ENCODE peak calls at places on chromosomes 12 and 14, in six cellular contexts. W, B, A, K, E and Q are unnamed samples. For H3K27me3, the result is how much of the 10 kb centered on the place peaks cover.

GRCh38 chr12:106954462-106955376 is 988 bp upstream of the TMEM263 start:
- DNase-seq in W (no peak), B (no peak), A (no peak), K (no peak), E (peak), Q (no peak)

GRCh38 chr14:99234366-99234765 is 37.6 kb downstream of the BCL11B start:
- DNase-seq in W (no peak), B (no peak), A (no peak), K (no peak), E (no peak), Q (no peak)

GRCh38 chr12:63826002-63826585 is 18.4 kb upstream of the SRGAP1 start:
- DNase-seq in W (no peak), B (peak), A (peak), K (no peak), E (peak), Q (peak)

GRCh38 chr12:68332726-68333630 is 816 bp upstream of the MDM1 start:
- DNase-seq in W (no peak), B (no peak), A (no peak), K (no peak), E (no peak), Q (no peak)

GRCh38 chr14:60090864-60091519 is 731 bp upstream of the PCNX4 start:
- DNase-seq in W (no peak), B (no peak), A (peak), K (no peak), E (peak), Q (no peak)

GRCh38 chr12:1977109-1977508 is 27.1 kb downstream of the DCP1B start:
- DNase-seq in W (no peak), B (no peak), A (no peak), K (no peak), E (no peak), Q (no peak)

GRCh38 chr14:35391388-35391710 is 13.2 kb downstream of the NFKBIA start:
- DNase-seq in W (no peak), B (no peak), A (no peak), K (no peak), E (no peak), Q (no peak)

GRCh38 chr14:58488550-58488949 is 61.0 kb downstream of the KIAA0586 start:
- DNase-seq in W (no peak), B (no peak), A (no peak), K (no peak), E (no peak), Q (no peak)

GRCh38 chr14:52091913-52092312 is 23.1 kb upstream of the NID2 start:
- DNase-seq in W (no peak), B (no peak), A (no peak), K (no peak), E (no peak), Q (no peak)

GRCh38 chr12:52006726-52007157 is at the start of gene TAMALIN:
- DNase-seq in W (no peak), B (no peak), A (no peak), K (no peak), E (no peak), Q (no peak)

GRCh38 chr12:98955284-98955683 is 310.2 kb downstream of the APAF1 start:
- DNase-seq in W (peak), B (peak), A (peak), K (no peak), E (peak), Q (peak)

GRCh38 chr14:24986206-24986893 is 63.6 kb downstream of the STXBP6 start:
- DNase-seq in W (no peak), B (no peak), A (no peak), K (no peak), E (no peak), Q (no peak)

GRCh38 chr12:53623526-53623925 is 2.7 kb downstream of the ATF7 start:
- DNase-seq in W (no peak), B (no peak), A (no peak), K (no peak), E (peak), Q (no peak)

GRCh38 chr14:99910337-99911268 is 117.4 kb downstream of the EML1 start:
- DNase-seq in W (no peak), B (peak), A (no peak), K (no peak), E (no peak), Q (no peak)

GRCh38 chr14:91354979-91355685 is 62.5 kb downstream of the CCDC88C start:
- DNase-seq in W (peak), B (no peak), A (no peak), K (no peak), E (no peak), Q (no peak)

GRCh38 chr14:30864934-30865333 is 9.4 kb upstream of the COCH start:
- DNase-seq in W (no peak), B (no peak), A (no peak), K (no peak), E (no peak), Q (no peak)

GRCh38 chr12:117073611-117074010 is 25.6 kb downstream of the TESC start:
- DNase-seq in W (no peak), B (no peak), A (no peak), K (no peak), E (no peak), Q (no peak)

GRCh38 chr12:93016752-93017350 is 87.8 kb upstream of the EEA1 start:
- DNase-seq in W (no peak), B (peak), A (no peak), K (no peak), E (no peak), Q (no peak)

GRCh38 chr14:59354666-59355065 is 110.5 kb downstream of the GPR135 start:
- DNase-seq in W (no peak), B (no peak), A (no peak), K (no peak), E (no peak), Q (no peak)

GRCh38 chr12:87813476-87814234 is 215.5 kb downstream of the C12orf50 start:
- DNase-seq in W (no peak), B (no peak), A (no peak), K (no peak), E (no peak), Q (no peak)

GRCh38 chr14:29320261-29320660 is 553.7 kb downstream of the FOXG1 start:
- DNase-seq in W (peak), B (no peak), A (no peak), K (no peak), E (no peak), Q (no peak)

GRCh38 chr12:5480218-5480952 is 48.5 kb downstream of the NTF3 start:
- DNase-seq in W (peak), B (no peak), A (no peak), K (no peak), E (no peak), Q (peak)

GRCh38 chr12:110543252-110543959 is 39.7 kb downstream of the PPTC7 start:
- DNase-seq in W (no peak), B (no peak), A (no peak), K (peak), E (no peak), Q (no peak)

GRCh38 chr14:52553002-52553670 is 500 bp downstream of the GPR137C start:
- DNase-seq in W (no peak), B (no peak), A (no peak), K (no peak), E (peak), Q (no peak)

GRCh38 chr14:97902630-97903029 is 1105.4 kb downstream of the VRK1 start:
- DNase-seq in W (no peak), B (no peak), A (no peak), K (no peak), E (no peak), Q (no peak)

GRCh38 chr14:21070610-21071224 is 613 bp downstream of the ARHGEF40 start:
- DNase-seq in W (no peak), B (peak), A (no peak), K (no peak), E (peak), Q (no peak)

GRCh38 chr12:100539209-100539608 is 34.3 kb upstream of the GAS2L3 start:
- DNase-seq in W (no peak), B (no peak), A (no peak), K (no peak), E (peak), Q (peak)

GRCh38 chr12:126891789-126892188 is 1375.2 kb upstream of the TMEM132C start:
- DNase-seq in W (no peak), B (no peak), A (peak), K (no peak), E (peak), Q (no peak)

GRCh38 chr12:47053991-47054390 is 25.4 kb upstream of the PCED1B start:
- DNase-seq in W (no peak), B (no peak), A (no peak), K (no peak), E (no peak), Q (no peak)

GRCh38 chr12:49985981-49986380 is 13.2 kb downstream of the AQP6 start:
- DNase-seq in W (no peak), B (no peak), A (no peak), K (no peak), E (no peak), Q (no peak)

GRCh38 chr14:87149583-87150354 is 843.2 kb downstream of the GALC start:
- DNase-seq in W (peak), B (no peak), A (no peak), K (no peak), E (no peak), Q (peak)

GRCh38 chr12:108722992-108723766 is 8.1 kb downstream of the CORO1C start:
- DNase-seq in W (no peak), B (no peak), A (no peak), K (no peak), E (no peak), Q (no peak)

GRCh38 chr12:104579716-104580495 is 123.2 kb downstream of the CHST11 start:
- DNase-seq in W (no peak), B (no peak), A (no peak), K (peak), E (no peak), Q (no peak)

GRCh38 chr14:33194551-33194950 is 255.9 kb downstream of the NPAS3 start:
- DNase-seq in W (no peak), B (no peak), A (no peak), K (no peak), E (no peak), Q (no peak)

GRCh38 chr12:121791671-121792496 is 1.6 kb downstream of the RHOF start:
- DNase-seq in W (no peak), B (peak), A (no peak), K (no peak), E (no peak), Q (no peak)

GRCh38 chr14:52328286-52328685 is 14.2 kb downstream of the PTGER2 start:
- DNase-seq in W (no peak), B (no peak), A (no peak), K (no peak), E (no peak), Q (no peak)

DNA sequence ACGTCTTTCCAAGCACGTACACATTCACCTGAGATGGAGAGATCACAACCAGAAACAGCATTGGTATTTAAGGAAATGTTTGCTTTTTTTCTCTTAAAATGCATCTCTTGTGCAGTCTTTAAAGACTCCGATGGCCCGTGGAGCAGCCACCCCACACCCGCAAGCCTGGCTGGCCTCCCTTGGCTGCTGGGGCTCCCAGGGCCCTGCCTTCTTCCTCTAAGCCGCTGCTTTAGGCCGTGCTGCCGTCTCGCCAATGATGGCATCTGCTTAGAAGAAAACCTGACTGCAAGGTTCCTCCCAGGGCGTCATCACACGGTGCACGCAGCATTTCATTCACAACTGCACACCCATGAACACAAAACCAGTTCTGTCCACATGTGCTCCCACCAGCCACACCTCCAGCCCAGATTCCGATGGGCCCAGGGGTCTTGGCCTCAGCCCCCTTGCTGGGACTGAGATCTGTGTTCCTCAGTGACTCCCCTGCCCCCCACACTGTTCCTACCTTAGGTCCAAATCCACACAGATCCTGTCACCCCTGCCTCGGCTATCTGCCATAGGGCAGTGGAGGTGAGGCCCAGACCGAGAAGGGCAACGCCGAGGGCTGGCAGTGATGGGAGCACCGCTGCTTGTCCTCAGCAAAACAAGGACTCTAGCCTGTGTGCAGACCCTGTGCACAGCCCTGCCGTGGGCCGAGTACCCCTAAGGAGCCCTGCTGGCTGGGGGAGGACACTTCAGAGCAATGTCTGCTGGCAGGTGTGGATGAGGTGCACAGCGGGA is 4.4 kb downstream of the BTBD6 start:
- DNase-seq in W (no peak), B (no peak), A (no peak), K (no peak), E (no peak), Q (no peak)
- TF ChIP-seq ZNF274 in W (no peak), B (no peak), A (no peak), K (no peak), E (no peak), Q (no peak)

GRCh38 chr14:74413622-74414021 is 12.4 kb downstream of the SYNDIG1L start:
- DNase-seq in W (no peak), B (no peak), A (no peak), K (no peak), E (no peak), Q (no peak)
- H3K27me3 ChIP-seq in W (under half), B (under half), A (under half), K (under half), E (under half), Q (under half)

DNA sequence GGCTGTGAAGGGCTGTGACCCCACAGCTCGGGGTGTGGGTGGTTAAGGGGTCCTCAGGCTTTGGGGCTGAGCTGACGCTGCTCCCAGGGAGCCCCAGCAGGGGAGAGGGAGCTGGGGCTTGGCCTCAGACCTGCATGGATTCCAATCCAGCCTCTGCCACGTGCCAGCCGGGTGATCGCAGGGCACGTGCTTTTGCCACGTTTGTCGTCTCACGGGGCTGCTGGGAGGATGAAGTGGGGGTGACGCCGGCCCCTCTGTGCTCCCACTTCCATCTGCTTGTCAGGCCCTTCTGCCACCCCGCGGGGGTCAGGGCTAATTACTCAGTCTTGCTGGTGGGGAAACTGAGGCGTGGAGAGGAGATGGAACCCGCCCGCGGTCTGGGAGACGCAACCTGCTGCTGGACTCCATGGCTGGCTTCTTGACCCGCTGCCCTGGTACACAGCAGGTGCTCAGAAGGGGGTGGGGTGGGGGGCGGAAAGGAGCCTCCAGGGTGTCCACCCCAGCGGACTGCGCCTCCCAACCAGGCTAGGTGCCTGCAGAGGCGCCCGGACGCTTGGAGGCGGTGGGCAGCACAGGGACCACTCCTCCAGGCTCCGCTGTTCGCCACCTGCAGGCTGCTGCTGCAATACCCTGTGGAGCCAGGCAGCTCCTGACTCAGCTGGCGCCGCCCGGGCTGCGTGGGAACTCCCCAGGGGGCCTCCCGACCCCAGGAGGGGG is 36.4 kb upstream of the PRIMA1 start:
- DNase-seq in W (no peak), B (peak), A (no peak), K (no peak), E (no peak), Q (no peak)
- TF ChIP-seq YY1 in W (no peak), B (no peak), A (no peak), K (no peak), E (no peak), Q (no peak)

GRCh38 chr12:70660620-70661219 is 23.5 kb upstream of the PTPRB start:
- DNase-seq in W (no peak), B (no peak), A (peak), K (no peak), E (peak), Q (no peak)
- TF ChIP-seq ZNF274 in W (no peak), B (no peak), A (no peak), K (no peak), E (no peak), Q (no peak)

GRCh38 chr14:36655054-36655381 is 6.6 kb upstream of the PAX9 start:
- DNase-seq in W (no peak), B (no peak), A (no peak), K (no peak), E (no peak), Q (no peak)

GRCh38 chr14:36653412-36653811 is 8.2 kb upstream of the PAX9 start:
- DNase-seq in W (no peak), B (no peak), A (no peak), K (no peak), E (no peak), Q (no peak)

GRCh38 chr14:36649872-36650650 is 11.6 kb upstream of the PAX9 start:
- DNase-seq in W (no peak), B (no peak), A (no peak), K (no peak), E (no peak), Q (no peak)

GRCh38 chr14:36654185-36655053 is 7.2 kb upstream of the PAX9 start:
- DNase-seq in W (no peak), B (no peak), A (no peak), K (no peak), E (no peak), Q (no peak)

GRCh38 chr14:36652542-36653201 is 9.0 kb upstream of the PAX9 start:
- DNase-seq in W (no peak), B (no peak), A (no peak), K (no peak), E (no peak), Q (no peak)
- H3K27me3 ChIP-seq in W (half or more), B (under half), A (under half), K (under half), E (under half), Q (half or more)

DNA sequence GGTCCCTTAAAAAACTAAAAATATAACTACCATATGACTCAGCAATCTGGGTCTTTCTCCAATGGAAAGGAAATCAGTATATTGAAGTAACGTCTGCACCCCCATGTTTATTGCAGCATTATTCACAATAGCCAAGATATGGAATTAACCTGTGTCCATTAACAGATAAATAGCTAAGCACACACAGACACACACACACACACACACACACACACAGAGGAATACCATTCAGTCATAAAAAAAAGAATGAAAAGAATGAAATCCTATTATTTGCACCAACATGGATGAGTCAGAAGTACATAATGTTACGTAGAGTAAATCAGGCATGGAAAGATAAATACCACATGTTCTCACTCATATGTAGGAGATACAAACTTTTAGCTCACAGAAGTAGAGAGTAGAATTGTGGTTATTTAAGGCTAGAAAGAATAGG is 4.6 kb downstream of the KLRK1 start:
- DNase-seq in W (no peak), B (peak), A (no peak), K (no peak), E (no peak), Q (no peak)
- TF ChIP-seq YY1 in W (no peak), B (no peak), A (no peak), K (no peak), E (no peak), Q (no peak)

GRCh38 chr12:130696377-130696776 is 19.7 kb downstream of the RIMBP2 start:
- DNase-seq in W (no peak), B (no peak), A (no peak), K (no peak), E (no peak), Q (no peak)
- TF ChIP-seq ZNF274 in W (no peak), B (no peak), A (no peak), K (no peak), E (no peak), Q (no peak)

GRCh38 chr12:57625261-57626032 is 7.6 kb downstream of the B4GALNT1 start:
- DNase-seq in W (no peak), B (no peak), A (no peak), K (no peak), E (no peak), Q (no peak)

GRCh38 chr12:57622293-57623245 is 10.4 kb downstream of the B4GALNT1 start:
- DNase-seq in W (no peak), B (no peak), A (no peak), K (no peak), E (peak), Q (no peak)

GRCh38 chr12:57624441-57625220 is 8.4 kb downstream of the B4GALNT1 start:
- DNase-seq in W (no peak), B (no peak), A (no peak), K (no peak), E (no peak), Q (no peak)

GRCh38 chr12:57623385-57623784 is 9.6 kb downstream of the B4GALNT1 start:
- DNase-seq in W (no peak), B (no peak), A (no peak), K (no peak), E (no peak), Q (no peak)

GRCh38 chr12:57623811-57624390 is 9.1 kb downstream of the B4GALNT1 start:
- DNase-seq in W (no peak), B (no peak), A (no peak), K (no peak), E (no peak), Q (no peak)
- H3K27me3 ChIP-seq in W (half or more), B (under half), A (under half), K (under half), E (under half), Q (under half)